ENCODE peak calls at places on chromosomes 16 and 17, in eight cellular contexts. O, C, D, R, Z, H, K and J are unnamed samples.

GRCh38 chr17:78127240-78127887 is 1.2 kb downstream of the TMC6 start:
- DNase-seq in O (peak; percentile 90), C (no peak), D (no peak), R (peak; percentile 24), Z (peak; percentile 57), H (peak; percentile 39), K (peak; percentile 93), J (peak; percentile 89)

GRCh38 chr16:66364117-66364958 is 2.2 kb upstream of the CDH5 start:
- DNase-seq in O (no peak), C (no peak), D (peak; percentile 62), R (peak; percentile 53), Z (no peak), H (no peak), K (no peak), J (no peak)

GRCh38 chr17:64565563-64565962 is 58.8 kb downstream of the CEP95 start:
- DNase-seq in O (no peak), C (no peak), D (peak; percentile 55), R (no peak), Z (no peak), H (no peak), K (no peak), J (no peak)

GRCh38 chr16:71880176-71880575 is 3.8 kb downstream of the ZNF821 start:
- DNase-seq in O (no peak), C (no peak), D (no peak), R (no peak), Z (no peak), H (no peak), K (no peak), J (no peak)

GRCh38 chr16:27251561-27252205 is 16.9 kb downstream of the NSMCE1 start:
- DNase-seq in O (no peak), C (no peak), D (no peak), R (no peak), Z (no peak), H (no peak), K (no peak), J (no peak)

GRCh38 chr16:69865701-69866100 is 85.4 kb upstream of the CLEC18A start:
- DNase-seq in O (no peak), C (peak; percentile 37), D (peak; percentile 61), R (no peak), Z (no peak), H (no peak), K (no peak), J (no peak)

GRCh38 chr16:88772871-88773811 is 11.9 kb downstream of the PIEZO1 start:
- DNase-seq in O (no peak), C (no peak), D (peak; percentile 99), R (peak; percentile 18), Z (peak; percentile 83), H (peak; percentile 85), K (no peak), J (no peak)

GRCh38 chr16:51707666-51708065 is 556.6 kb upstream of the SALL1 start:
- DNase-seq in O (no peak), C (peak; percentile 46), D (no peak), R (no peak), Z (no peak), H (no peak), K (no peak), J (no peak)

GRCh38 chr17:80613732-80614071 is 69.1 kb downstream of the RPTOR start:
- DNase-seq in O (no peak), C (no peak), D (no peak), R (no peak), Z (no peak), H (no peak), K (no peak), J (no peak)

GRCh38 chr17:79073706-79074088 is 927 bp upstream of the ENGASE start:
- DNase-seq in O (no peak), C (no peak), D (no peak), R (peak; percentile 86), Z (peak; percentile 72), H (peak; percentile 52), K (no peak), J (no peak)

GRCh38 chr16:84827131-84827574 is 7.4 kb downstream of the CRISPLD2 start:
- DNase-seq in O (no peak), C (no peak), D (peak; percentile 69), R (no peak), Z (peak; percentile 62), H (no peak), K (no peak), J (no peak)

GRCh38 chr17:2081564-2081963 is 26.7 kb downstream of the HIC1 start:
- DNase-seq in O (no peak), C (no peak), D (peak; percentile 89), R (peak; percentile 84), Z (no peak), H (peak; percentile 21), K (no peak), J (no peak)

GRCh38 chr17:64969046-64969501 is 49.8 kb upstream of the LRRC37A3 start:
- DNase-seq in O (peak; percentile 9), C (no peak), D (no peak), R (no peak), Z (no peak), H (no peak), K (peak; percentile 50), J (no peak)

GRCh38 chr16:47198180-47198575 is 54.4 kb upstream of the NETO2 start:
- DNase-seq in O (no peak), C (no peak), D (peak; percentile 4), R (peak; percentile 8), Z (no peak), H (no peak), K (no peak), J (no peak)

GRCh38 chr16:57525761-57526160 is 10.6 kb downstream of the CCDC102A start:
- DNase-seq in O (no peak), C (no peak), D (no peak), R (no peak), Z (no peak), H (no peak), K (no peak), J (no peak)

GRCh38 chr17:32287804-32288511 is 22.3 kb downstream of the RHBDL3 start:
- DNase-seq in O (no peak), C (no peak), D (no peak), R (no peak), Z (no peak), H (no peak), K (no peak), J (no peak)

GRCh38 chr16:70151391-70151790 is 22.2 kb upstream of the CLEC18C start:
- DNase-seq in O (no peak), C (no peak), D (no peak), R (no peak), Z (peak; percentile 4), H (no peak), K (no peak), J (no peak)

GRCh38 chr16:25788637-25789036 is 96.9 kb downstream of the HS3ST4 start:
- DNase-seq in O (no peak), C (no peak), D (no peak), R (no peak), Z (no peak), H (no peak), K (no peak), J (no peak)

GRCh38 chr17:80819422-80820164 is 172.0 kb upstream of the CHMP6 start:
- DNase-seq in O (no peak), C (no peak), D (no peak), R (no peak), Z (no peak), H (no peak), K (no peak), J (no peak)

GRCh38 chr16:81004646-81005353 is 1.9 kb downstream of the CMC2 start:
- DNase-seq in O (peak; percentile 58), C (peak; percentile 82), D (peak; percentile 80), R (peak; percentile 77), Z (peak; percentile 83), H (peak; percentile 55), K (peak; percentile 89), J (peak; percentile 78)

GRCh38 chr16:17397499-17397891 is 73.3 kb downstream of the XYLT1 start:
- DNase-seq in O (no peak), C (no peak), D (peak; percentile 64), R (no peak), Z (peak; percentile 59), H (no peak), K (no peak), J (no peak)

GRCh38 chr16:55283776-55284717 is 40.0 kb upstream of the IRX6 start:
- DNase-seq in O (no peak), C (no peak), D (no peak), R (no peak), Z (no peak), H (no peak), K (no peak), J (no peak)

GRCh38 chr17:50817142-50817751 is 18.1 kb upstream of the WFIKKN2 start:
- DNase-seq in O (peak; percentile 60), C (peak; percentile 71), D (peak; percentile 58), R (peak; percentile 31), Z (peak; percentile 48), H (no peak), K (peak; percentile 78), J (peak; percentile 54)

GRCh38 chr17:78131172-78132085 is 858 bp downstream of the TMC8 start:
- DNase-seq in O (peak; percentile 35), C (no peak), D (peak; percentile 41), R (no peak), Z (no peak), H (no peak), K (peak; percentile 86), J (peak; percentile 70)

GRCh38 chr17:5638596-5638995 is 54.3 kb upstream of the NLRP1 start:
- DNase-seq in O (no peak), C (no peak), D (no peak), R (peak; percentile 59), Z (no peak), H (no peak), K (no peak), J (no peak)

GRCh38 chr17:68821860-68822693 is 133.1 kb downstream of the ABCA8 start:
- DNase-seq in O (no peak), C (no peak), D (peak; percentile 87), R (peak; percentile 97), Z (peak; percentile 37), H (peak; percentile 97), K (no peak), J (no peak)

GRCh38 chr17:49793309-49793708 is 4.8 kb downstream of the KAT7 start:
- DNase-seq in O (no peak), C (no peak), D (no peak), R (no peak), Z (no peak), H (no peak), K (no peak), J (no peak)

GRCh38 chr17:82224666-82225065 is 4.2 kb upstream of the SLC16A3 start:
- DNase-seq in O (no peak), C (no peak), D (no peak), R (no peak), Z (no peak), H (no peak), K (no peak), J (no peak)
- H3K9me2 ChIP-seq in O (no peaks in the 10 kb centered on the region), C (no peaks in the 10 kb centered on the region), D (no peaks in the 10 kb centered on the region), R (no peaks in the 10 kb centered on the region), Z (no peaks in the 10 kb centered on the region), H (no peaks in the 10 kb centered on the region), K (no peaks in the 10 kb centered on the region), J (no peaks in the 10 kb centered on the region)

GRCh38 chr17:46917516-46917915 is 5.4 kb upstream of the GOSR2 start:
- DNase-seq in O (no peak), C (peak; percentile 31), D (no peak), R (no peak), Z (no peak), H (no peak), K (no peak), J (no peak)
- H3K9me2 ChIP-seq in O (no peaks in the 10 kb centered on the region), C (peaks cover 5% of the 10 kb centered on the region), D (no peaks in the 10 kb centered on the region), R (no peaks in the 10 kb centered on the region), Z (no peaks in the 10 kb centered on the region), H (no peaks in the 10 kb centered on the region), K (no peaks in the 10 kb centered on the region), J (no peaks in the 10 kb centered on the region)

GRCh38 chr17:13024526-13025263 is 6.9 kb upstream of the ELAC2 start:
- DNase-seq in O (peak; percentile 65), C (peak; percentile 87), D (peak; percentile 74), R (peak; percentile 91), Z (peak; percentile 82), H (no peak), K (peak; percentile 87), J (peak; percentile 68)
- H3K9me2 ChIP-seq in O (no peaks in the 10 kb centered on the region), C (no peaks in the 10 kb centered on the region), D (no peaks in the 10 kb centered on the region), R (no peaks in the 10 kb centered on the region), Z (no peaks in the 10 kb centered on the region), H (no peaks in the 10 kb centered on the region), K (no peaks in the 10 kb centered on the region), J (no peaks in the 10 kb centered on the region)

GRCh38 chr16:4049031-4049430 is 67.2 kb downstream of the ADCY9 start:
- DNase-seq in O (no peak), C (no peak), D (no peak), R (no peak), Z (no peak), H (no peak), K (no peak), J (no peak)
- H3K9me2 ChIP-seq in O (no peaks in the 10 kb centered on the region), C (no peaks in the 10 kb centered on the region), D (no peaks in the 10 kb centered on the region), R (no peaks in the 10 kb centered on the region), Z (no peaks in the 10 kb centered on the region), H (no peaks in the 10 kb centered on the region), K (no peaks in the 10 kb centered on the region), J (no peaks in the 10 kb centered on the region)